ENCODE peak calls at places on chromosomes 5 and 9, in eight cellular contexts. N, J, S, A, U, O, L and E are unnamed samples.

GRCh38 chr9:121990600-121991304 is 102.4 kb downstream of the TTLL11 start:
- DNase-seq in N (no peak), J (no peak), S (no peak), A (no peak), U (no peak), O (no peak), L (no peak), E (no peak)

GRCh38 chr5:66554211-66554610 is 42.0 kb upstream of the MAST4 start:
- DNase-seq in N (no peak), J (no peak), S (no peak), A (no peak), U (no peak), O (no peak), L (peak), E (no peak)

GRCh38 chr9:124042168-124042775 is 30.7 kb downstream of the LHX2 start:
- DNase-seq in N (no peak), J (peak), S (no peak), A (no peak), U (no peak), O (no peak), L (no peak), E (peak)

GRCh38 chr5:181119105-181119504 is 11.9 kb downstream of the OR2V1 start:
- DNase-seq in N (no peak), J (peak), S (no peak), A (no peak), U (no peak), O (no peak), L (peak), E (no peak)

GRCh38 chr5:69368458-69369368 is 607 bp downstream of the AK6 start:
- DNase-seq in N (no peak), J (no peak), S (no peak), A (peak), U (peak), O (peak), L (no peak), E (no peak)

GRCh38 chr5:170296935-170297588 is 515 bp downstream of the LCP2 start:
- DNase-seq in N (no peak), J (no peak), S (no peak), A (no peak), U (no peak), O (no peak), L (no peak), E (no peak)

GRCh38 chr9:127661342-127661741 is 45.4 kb upstream of the CFAP157 start:
- DNase-seq in N (no peak), J (no peak), S (no peak), A (no peak), U (no peak), O (no peak), L (no peak), E (no peak)

GRCh38 chr5:91151947-91152346 is 231.2 kb downstream of the ARRDC3 start:
- DNase-seq in N (no peak), J (peak), S (peak), A (peak), U (peak), O (peak), L (peak), E (no peak)

GRCh38 chr5:32190094-32190493 is 16.0 kb upstream of the GOLPH3 start:
- DNase-seq in N (peak), J (peak), S (no peak), A (no peak), U (peak), O (no peak), L (no peak), E (no peak)

GRCh38 chr9:83449981-83450380 is 88.2 kb downstream of the FRMD3 start:
- DNase-seq in N (no peak), J (no peak), S (no peak), A (no peak), U (no peak), O (no peak), L (no peak), E (no peak)

GRCh38 chr5:180116441-180117377 is 45.1 kb upstream of the RNF130 start:
- DNase-seq in N (peak), J (peak), S (peak), A (peak), U (no peak), O (no peak), L (no peak), E (peak)

GRCh38 chr5:53779541-53779981 is 219.1 kb downstream of the NDUFS4 start:
- DNase-seq in N (no peak), J (no peak), S (no peak), A (no peak), U (peak), O (peak), L (no peak), E (no peak)

GRCh38 chr5:89299998-89300397 is 417.0 kb upstream of the MEF2C start:
- DNase-seq in N (no peak), J (no peak), S (no peak), A (no peak), U (no peak), O (no peak), L (no peak), E (no peak)

GRCh38 chr5:137218471-137218870 is 280.7 kb downstream of the SPOCK1 start:
- DNase-seq in N (no peak), J (no peak), S (no peak), A (peak), U (peak), O (peak), L (no peak), E (no peak)

GRCh38 chr9:101398335-101398929 is at the start of the genes MRPL50 and ZNF189:
- DNase-seq in N (peak), J (peak), S (peak), A (peak), U (peak), O (peak), L (peak), E (peak)
- TF ChIP-seq POLR2A in N (peak), J (peak), S (no peak), A (peak), U (peak), O (peak), L (no peak), E (peak)

DNA sequence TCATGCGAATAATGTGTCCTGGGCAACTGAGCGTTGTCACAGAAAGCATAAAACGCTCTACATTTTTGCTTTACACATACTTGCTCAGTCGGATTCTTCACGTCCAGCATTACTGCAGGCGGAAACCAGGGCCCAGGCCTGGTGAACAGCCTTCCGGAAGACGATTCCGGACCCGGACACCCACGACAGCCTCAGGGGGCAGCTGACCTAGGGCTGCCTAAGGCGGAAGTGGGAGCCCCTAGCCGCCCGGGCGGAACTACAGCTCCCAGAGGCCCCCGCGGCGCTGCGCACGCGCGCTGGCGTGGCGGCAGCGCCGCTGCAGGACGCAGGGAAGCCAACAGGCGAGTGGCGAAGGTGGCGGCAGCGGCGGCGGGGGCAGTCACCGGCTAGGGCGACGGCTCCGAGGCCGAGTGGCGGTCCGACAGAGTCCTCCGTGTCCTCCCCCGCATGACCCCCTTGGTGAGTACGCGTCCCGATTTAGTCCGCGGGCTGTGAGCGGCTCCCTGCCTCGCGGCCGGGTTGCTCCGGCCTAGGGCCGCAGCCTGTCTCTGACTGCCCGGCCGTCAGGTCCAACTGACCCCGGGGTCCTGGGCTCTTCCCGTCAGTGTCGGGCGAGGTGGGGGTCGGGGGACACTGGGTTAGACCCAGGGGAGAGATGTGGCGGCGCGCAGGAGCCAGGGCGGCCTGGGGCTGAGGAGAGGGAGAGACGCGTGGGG is at the start of gene GAPVD1:
- DNase-seq in N (peak), J (peak), S (peak), A (peak), U (peak), O (peak), L (peak), E (peak)
- TF ChIP-seq CTCF in N (peak), J (no peak), S (peak), A (peak), U (peak), O (peak), L (peak), E (peak)

GRCh38 chr9:114411452-114411851 is 23.7 kb upstream of the AKNA start:
- DNase-seq in N (no peak), J (no peak), S (no peak), A (no peak), U (no peak), O (no peak), L (no peak), E (no peak)
- H3K27ac ChIP-seq in N (no peak), J (no peak), S (no peak), A (no peak), U (no peak), O (no peak), L (no peak), E (no peak)

DNA sequence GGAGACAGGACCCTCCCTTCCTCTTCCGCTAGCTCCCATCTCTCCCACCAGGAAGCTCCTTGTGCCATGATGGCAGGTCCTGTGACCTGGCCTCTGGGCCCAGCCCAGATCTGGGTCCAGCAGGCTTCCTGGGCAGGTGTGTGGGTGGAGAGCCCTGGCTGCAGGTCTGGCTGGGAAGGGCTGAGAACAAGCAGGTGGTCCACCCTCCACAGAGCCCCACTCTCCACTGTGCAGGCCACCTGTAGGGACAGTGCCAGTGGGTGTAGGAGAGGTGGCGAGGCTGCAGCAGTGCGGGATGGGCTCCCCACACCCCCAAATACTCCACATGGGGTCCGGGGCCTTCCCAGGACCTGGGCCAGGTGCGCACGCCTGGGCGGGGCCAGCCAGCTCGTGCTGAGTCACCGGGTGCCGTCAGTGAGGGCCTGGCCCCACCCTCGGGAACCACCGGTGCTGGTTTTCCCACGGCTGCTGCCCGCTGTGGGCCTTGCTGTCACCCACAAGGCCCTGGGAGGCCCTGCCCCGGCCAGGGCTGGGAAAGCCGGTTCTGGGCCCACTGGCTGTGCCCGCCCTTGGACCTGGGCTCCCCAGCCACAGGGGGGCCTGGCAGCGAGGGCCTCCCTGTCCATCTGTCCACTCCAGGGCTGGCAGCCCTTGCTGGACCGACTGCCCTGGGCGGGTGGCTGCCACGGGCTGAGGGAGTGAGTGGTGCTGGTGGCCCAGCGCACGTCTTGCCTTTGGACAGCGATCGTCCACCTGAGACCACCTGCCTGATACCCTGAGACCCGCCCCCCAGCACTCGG is 9.3 kb upstream of the NRARP start:
- DNase-seq in N (no peak), J (no peak), S (peak), A (peak), U (peak), O (no peak), L (peak), E (peak)
- TF ChIP-seq POLR2A in N (no peak), J (no peak), S (no peak), A (no peak), U (no peak), O (no peak), L (no peak), E (no peak)

GRCh38 chr5:36458746-36459145 is 147.7 kb upstream of the SLC1A3 start:
- DNase-seq in N (no peak), J (no peak), S (no peak), A (no peak), U (no peak), O (no peak), L (no peak), E (no peak)
- TF ChIP-seq CTCF in N (no peak), J (no peak), S (no peak), A (no peak), U (no peak), O (no peak), L (no peak), E (no peak)

DNA sequence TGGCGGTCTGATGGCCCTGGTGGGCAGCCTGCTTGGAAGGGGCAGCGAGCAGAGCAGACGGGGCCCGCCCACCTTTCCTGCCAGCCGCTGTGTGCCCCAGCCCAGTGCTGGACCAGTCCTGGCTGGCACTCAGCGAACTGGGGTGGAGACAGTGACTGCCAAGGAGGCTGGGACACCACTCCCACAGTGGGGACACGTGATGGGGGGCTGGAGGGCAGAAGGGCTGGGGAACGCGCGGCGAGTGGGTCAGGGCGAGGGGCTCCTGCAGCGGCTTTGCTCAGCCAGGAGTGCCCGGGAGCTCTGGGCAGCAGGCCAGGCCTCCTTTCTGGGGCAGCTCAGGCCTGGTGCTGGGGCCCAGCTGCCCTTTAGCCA is 19.5 kb downstream of the NCS1 start:
- DNase-seq in N (no peak), J (no peak), S (no peak), A (no peak), U (no peak), O (no peak), L (no peak), E (no peak)
- H3K27ac ChIP-seq in N (peak), J (peak), S (peak), A (no peak), U (no peak), O (no peak), L (no peak), E (no peak)

DNA sequence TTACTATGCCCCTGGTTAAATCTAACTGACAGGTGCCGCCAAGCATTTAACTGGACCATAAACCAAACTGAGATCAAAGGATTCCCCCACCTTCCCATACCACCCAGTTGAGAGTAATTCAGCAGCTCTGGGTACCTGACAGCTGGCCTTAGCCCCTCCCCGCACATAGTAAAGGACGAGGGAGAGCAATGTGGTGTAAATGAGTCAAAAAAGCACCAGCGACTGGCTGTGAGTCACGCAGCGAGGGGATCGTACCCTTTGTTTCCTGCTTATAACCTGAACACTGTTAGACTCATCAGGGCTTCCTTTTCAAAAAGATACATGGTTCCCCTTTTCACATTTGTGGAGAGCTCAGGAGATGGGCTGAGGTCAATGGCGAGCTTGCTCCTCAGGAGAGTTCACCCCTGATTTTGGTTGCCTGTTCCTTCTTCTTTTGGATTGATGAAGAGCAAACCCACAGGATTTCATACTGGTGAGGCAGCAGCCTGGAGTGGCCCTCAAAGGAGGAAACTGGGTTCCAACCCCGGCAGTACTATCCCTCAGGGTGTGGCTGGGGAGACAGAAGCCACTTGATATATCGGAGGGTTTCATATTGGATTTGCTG is 71.5 kb downstream of the ANKRD33B start:
- DNase-seq in N (no peak), J (no peak), S (no peak), A (no peak), U (peak), O (peak), L (no peak), E (no peak)
- TF ChIP-seq POLR2A in N (no peak), J (no peak), S (no peak), A (no peak), U (no peak), O (no peak), L (no peak), E (no peak)

GRCh38 chr5:159586941-159587340 is 256.7 kb upstream of the IL12B start:
- DNase-seq in N (no peak), J (no peak), S (no peak), A (no peak), U (no peak), O (no peak), L (no peak), E (no peak)

GRCh38 chr5:159576902-159577301 is 246.6 kb upstream of the IL12B start:
- DNase-seq in N (no peak), J (no peak), S (no peak), A (no peak), U (no peak), O (no peak), L (no peak), E (no peak)

GRCh38 chr5:159582756-159583523 is 252.7 kb upstream of the IL12B start:
- DNase-seq in N (no peak), J (no peak), S (no peak), A (peak), U (peak), O (no peak), L (no peak), E (no peak)

GRCh38 chr5:159581502-159582249 is 251.4 kb upstream of the IL12B start:
- DNase-seq in N (no peak), J (no peak), S (no peak), A (peak), U (peak), O (no peak), L (no peak), E (no peak)
- TF ChIP-seq CTCF in N (no peak), J (no peak), S (no peak), A (peak), U (peak), O (no peak), L (no peak), E (no peak)

DNA sequence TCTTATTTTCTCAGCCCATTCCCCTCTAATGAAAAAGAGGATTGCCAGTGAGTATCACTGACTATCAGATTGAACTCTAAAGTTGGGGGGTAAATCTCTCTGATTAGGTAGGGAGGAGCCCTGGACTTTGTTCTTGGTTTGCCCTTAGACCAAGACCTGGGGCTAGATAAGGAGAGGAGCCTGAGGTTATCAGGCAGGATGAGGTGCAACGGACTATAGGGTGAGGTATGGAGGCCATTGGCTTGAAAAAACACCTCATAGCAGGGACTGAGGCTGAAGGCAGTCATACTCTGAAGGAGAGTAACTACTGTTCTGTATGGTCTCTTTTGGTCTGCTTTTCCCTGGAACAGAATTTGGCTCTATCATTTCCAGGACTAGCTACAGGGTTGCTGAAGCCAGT is 2.5 kb downstream of the TRIM32 start:
- DNase-seq in N (no peak), J (no peak), S (no peak), A (no peak), U (no peak), O (no peak), L (no peak), E (no peak)
- H3K27ac ChIP-seq in N (no peak), J (no peak), S (no peak), A (no peak), U (no peak), O (no peak), L (no peak), E (no peak)

DNA sequence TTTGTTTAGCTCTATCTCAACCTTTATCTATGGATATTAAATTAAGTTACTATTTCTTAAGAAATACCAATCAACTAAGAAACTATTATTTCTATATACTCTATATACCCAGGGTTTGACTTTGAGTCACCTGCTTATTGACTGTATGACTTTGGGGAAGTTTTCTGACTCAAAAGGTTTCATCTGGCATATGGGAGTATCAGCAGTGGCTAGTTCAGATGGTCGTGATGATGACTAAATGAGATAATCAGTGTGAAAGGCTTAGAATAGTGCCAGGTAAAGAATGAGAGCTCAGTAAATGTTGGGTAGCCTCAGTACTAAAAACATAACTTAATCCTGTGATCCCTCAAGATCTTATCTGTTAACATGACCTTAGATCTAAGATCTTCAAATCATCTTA is 179.7 kb upstream of the ISL1 start:
- DNase-seq in N (no peak), J (no peak), S (no peak), A (no peak), U (no peak), O (no peak), L (no peak), E (no peak)
- TF ChIP-seq POLR2A in N (no peak), J (no peak), S (no peak), A (no peak), U (no peak), O (no peak), L (no peak), E (no peak)